ENCODE peak calls at places on chromosomes 6 and 20, in eight cellular contexts. V is Peyer's patch; F is neuronal stem cell; P is cardiac muscle cell; A is body of pancreas; K is heart left ventricle; W is CD8-positive, alpha-beta T cell; N is AG04450. X is an unnamed sample.

GRCh38 chr6:109964949-109965348 is 13.2 kb upstream of the GPR6 start:
- DNase-seq in V (no peak), F (no peak), K (no peak), N (no peak), A (no peak), W (no peak), P (no peak), X (no peak)

GRCh38 chr6:69917834-69918233 is 51.5 kb downstream of the COL19A1 start:
- DNase-seq in P (peak; percentile 9), V (no peak), A (no peak), W (no peak), F (no peak), K (no peak), N (no peak), X (no peak)

GRCh38 chr6:22513667-22514066 is 55.7 kb upstream of the HDGFL1 start:
- DNase-seq in W (no peak), F (no peak), P (no peak), A (no peak), N (no peak), K (no peak), V (no peak), X (no peak)

GRCh38 chr20:37505263-37506165 is 15.5 kb upstream of the NNAT start:
- DNase-seq in P (no peak), F (no peak), K (no peak), V (no peak), N (no peak), W (no peak), A (peak; percentile 28), X (no peak)

GRCh38 chr20:1887321-1887720 is 7.9 kb upstream of the SIRPA start:
- DNase-seq in N (no peak), F (no peak), W (no peak), P (no peak), K (no peak), A (no peak), V (no peak), X (no peak)

GRCh38 chr6:52227495-52227894 is 16.8 kb downstream of the IL17F start:
- DNase-seq in V (no peak), P (no peak), F (no peak), N (no peak), W (no peak), A (no peak), K (no peak), X (no peak)

GRCh38 chr6:73565767-73566485 is 45.1 kb upstream of the EEF1A1 start:
- DNase-seq in V (no peak), P (no peak), N (no peak), F (peak; percentile 42), W (no peak), K (no peak), A (no peak), X (no peak)

GRCh38 chr20:40333591-40333990 is 355.4 kb downstream of the MAFB start:
- DNase-seq in K (no peak), W (no peak), P (no peak), V (no peak), A (no peak), N (no peak), F (no peak), X (no peak)

GRCh38 chr20:55774628-55775027 is 230.7 kb downstream of the CBLN4 start:
- DNase-seq in W (no peak), V (no peak), K (no peak), A (no peak), F (no peak), N (no peak), P (no peak), X (no peak)

GRCh38 chr20:4060054-4060795 is 44.9 kb upstream of the RNF24 start:
- DNase-seq in P (no peak), A (peak; percentile 87), V (peak; percentile 82), W (no peak), K (peak; percentile 87), F (no peak), N (no peak), X (no peak)

GRCh38 chr6:47787620-47788497 is 6.0 kb downstream of the OPN5 start:
- DNase-seq in V (peak; percentile 78), A (peak; percentile 76), N (peak; percentile 20), W (peak; percentile 36), F (peak; percentile 50), P (peak; percentile 69), K (peak; percentile 65), X (peak; percentile 47)

GRCh38 chr6:130749402-130749801 is 77.8 kb upstream of the SMLR1 start:
- DNase-seq in P (no peak), F (no peak), K (no peak), N (no peak), V (no peak), W (no peak), A (no peak), X (no peak)

GRCh38 chr20:38134427-38135281 is 30.4 kb downstream of the TGM2 start:
- DNase-seq in F (no peak), P (peak; percentile 80), V (no peak), A (no peak), W (no peak), N (no peak), K (peak; percentile 63), X (no peak)

DNA sequence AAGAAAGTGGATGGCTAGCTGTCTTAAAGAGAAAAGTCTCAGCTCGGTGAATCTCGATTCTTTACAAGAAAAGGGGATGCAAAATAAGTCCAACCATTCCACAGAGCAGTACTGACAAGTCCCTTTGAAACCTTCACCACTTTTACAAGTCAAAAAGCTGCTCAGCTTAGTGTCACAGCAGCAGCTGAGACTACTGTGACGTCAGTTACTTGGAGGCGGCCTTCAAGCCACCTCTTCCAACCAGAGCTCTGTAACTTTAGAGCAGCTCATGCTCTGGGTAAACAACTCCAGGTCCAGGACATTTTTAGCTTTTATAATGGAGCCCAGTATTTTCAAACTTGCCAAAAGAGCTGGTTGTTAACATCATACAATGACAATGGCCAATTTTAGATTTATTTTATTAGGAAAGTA is at the start of gene KIAA0408:
- DNase-seq in F (peak; percentile 50), P (peak; percentile 80), W (no peak), A (peak; percentile 64), V (peak; percentile 61), K (peak; percentile 68), N (no peak), X (no peak)
- H3K4me3 ChIP-seq in F (no peak within 1 kb of the TSS), P (no peak within 1 kb of the TSS), W (no peak within 1 kb of the TSS), A (no peak within 1 kb of the TSS), V (no peak within 1 kb of the TSS), K (peak within 1 kb of the TSS; percentile 29), N (peak within 1 kb of the TSS; percentile 43), X (no peak within 1 kb of the TSS)

DNA sequence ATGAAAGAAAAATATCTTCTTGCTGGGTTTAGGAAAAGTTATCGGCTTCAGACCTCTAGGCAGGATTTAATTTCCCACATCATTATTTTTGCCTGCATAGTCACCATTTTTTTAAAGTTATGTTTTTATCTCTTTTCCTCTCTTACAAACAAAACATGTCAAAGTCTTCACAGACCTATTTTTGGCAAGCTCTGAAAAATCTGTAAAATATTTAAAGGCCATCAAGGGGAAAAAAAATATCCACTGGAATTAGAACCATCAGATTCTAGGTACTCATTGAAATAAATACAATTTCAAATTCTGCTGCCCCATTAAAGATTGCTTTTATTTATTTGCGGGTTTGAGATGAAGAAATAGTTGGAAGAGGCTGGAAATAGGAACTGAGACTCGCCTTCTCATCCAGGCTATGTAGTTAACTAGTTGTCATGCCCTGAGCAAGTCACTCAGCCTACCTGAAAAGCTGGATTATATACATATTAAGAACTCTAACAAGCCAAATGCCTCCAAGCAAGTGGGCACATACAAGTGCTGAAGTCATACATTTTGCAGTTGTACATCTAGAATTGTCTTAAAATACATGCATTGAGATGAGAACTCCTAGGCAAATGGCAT is 101.7 kb upstream of the SASH1 start:
- DNase-seq in A (no peak), P (peak; percentile 29), F (no peak), N (no peak), W (no peak), V (no peak), K (no peak), X (no peak)
- H3K27ac ChIP-seq in A (no peak overlapping the region), P (no peak overlapping the region), F (no peak overlapping the region), N (no peak overlapping the region), W (no peak overlapping the region), V (no peak overlapping the region), K (peak overlapping the region; percentile 74), X (no peak overlapping the region)

DNA sequence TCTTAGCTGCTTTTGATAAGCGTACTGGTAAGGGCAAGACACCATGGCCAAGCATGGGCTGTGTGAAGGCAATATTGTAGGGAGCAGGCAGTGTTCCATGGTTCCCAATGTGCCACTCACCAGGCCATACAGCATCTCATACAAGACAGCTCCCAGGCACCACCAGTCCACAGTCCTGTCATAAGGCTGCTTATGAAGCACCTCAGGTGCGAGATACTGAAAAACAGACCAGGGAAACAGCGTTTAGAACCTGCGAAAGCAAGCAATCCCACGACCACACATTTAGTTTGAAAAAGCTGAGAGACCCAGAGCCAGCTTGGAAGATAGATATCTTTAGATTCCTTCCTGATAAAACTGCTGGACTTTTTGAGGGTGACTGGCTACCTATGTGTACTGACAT is 119.1 kb upstream of the SLC2A12 start:
- DNase-seq in P (peak; percentile 56), V (no peak), N (no peak), K (no peak), A (peak; percentile 21), W (no peak), F (no peak), X (no peak)
- H3K4me3 ChIP-seq in P (no peak overlapping the region), V (no peak overlapping the region), N (peak overlapping the region; percentile 94), K (peak overlapping the region; percentile 72), A (peak overlapping the region; percentile 87), W (no peak overlapping the region), F (no peak overlapping the region), X (no peak overlapping the region)

GRCh38 chr6:13486679-13487121 is 700 bp downstream of the GFOD1 start:
- DNase-seq in P (peak; percentile 71), A (peak; percentile 56), W (peak; percentile 59), F (peak; percentile 37), N (no peak), V (peak; percentile 86), K (peak; percentile 68), X (peak; percentile 48)

GRCh38 chr6:13484827-13485226 is 2.6 kb downstream of the GFOD1 start:
- DNase-seq in P (no peak), A (no peak), W (no peak), N (no peak), F (no peak), V (no peak), K (no peak), X (no peak)

GRCh38 chr6:13487122-13488014 is at the start of gene GFOD1:
- DNase-seq in F (peak; percentile 85), V (peak; percentile 93), P (peak; percentile 92), N (peak; percentile 37), W (peak; percentile 62), K (peak; percentile 95), A (peak; percentile 90), X (peak; percentile 58)

GRCh38 chr6:13485303-13485702 is 2.1 kb downstream of the GFOD1 start:
- DNase-seq in F (no peak), V (no peak), K (no peak), N (no peak), W (no peak), A (no peak), P (no peak), X (no peak)

GRCh38 chr6:13485923-13486557 is 1.4 kb downstream of the GFOD1 start:
- DNase-seq in F (peak; percentile 35), V (peak; percentile 76), K (peak; percentile 52), W (peak; percentile 51), N (no peak), P (peak; percentile 50), A (peak; percentile 46), X (no peak)
- H3K27ac ChIP-seq in F (no peak overlapping the region), V (peak overlapping the region; percentile 96), K (peak overlapping the region; percentile 96), W (peak overlapping the region; percentile 3), N (peak overlapping the region; percentile 31), P (no peak overlapping the region), A (no peak overlapping the region), X (no peak overlapping the region)

GRCh38 chr6:108176281-108177089 is 10.7 kb downstream of the NR2E1 start:
- DNase-seq in V (no peak), F (no peak), K (no peak), A (no peak), P (no peak), W (no peak), N (no peak), X (no peak)
- H3K4me3 ChIP-seq in V (no peak overlapping the region), F (no peak overlapping the region), K (no peak overlapping the region), A (peak overlapping the region; percentile 4), P (peak overlapping the region; percentile 11), W (no peak overlapping the region), N (no peak overlapping the region), X (no peak overlapping the region)

X was measured in CD4-positive, alpha-beta memory T cell.